ENCODE peak calls at places on chromosome 22, in four cellular contexts. E is ovary, P is HCT116, B is heart left ventricle. W is an unnamed sample.

GRCh38 chr22:20963201-20964052 is 3.6 kb upstream of the AIFM3 start:
- DNase-seq in B (no peak), P (no peak), E (no peak), W (no peak)

GRCh38 chr22:49349181-49349835 is 478.4 kb downstream of the BRD1 start:
- DNase-seq in E (no peak), B (no peak), P (no peak), W (no peak)

GRCh38 chr22:31272522-31273446 is 19.5 kb downstream of the PIK3IP1 start:
- DNase-seq in P (peak; percentile 32), E (peak; percentile 56), B (peak; percentile 44), W (no peak)

GRCh38 chr22:41286639-41287091 is 678 bp upstream of the RANGAP1 start:
- DNase-seq in B (no peak), E (no peak), P (no peak), W (peak; percentile 16)

GRCh38 chr22:28942801-28943500 is 59.6 kb downstream of the ZNRF3 start:
- DNase-seq in P (no peak), E (no peak), B (no peak), W (no peak)

GRCh38 chr22:49368976-49369725 is 458.5 kb downstream of the BRD1 start:
- DNase-seq in E (no peak), P (no peak), B (no peak), W (no peak)

GRCh38 chr22:31055322-31056159 is 25.6 kb upstream of the SMTN start:
- DNase-seq in B (peak; percentile 76), E (peak; percentile 90), P (no peak), W (peak; percentile 76)

GRCh38 chr22:25919452-25919851 is 177.5 kb downstream of the MYO18B start:
- DNase-seq in B (no peak), E (no peak), P (no peak), W (no peak)

GRCh38 chr22:41596776-41597634 is 7.4 kb upstream of the PMM1 start:
- DNase-seq in P (no peak), E (peak; percentile 74), B (peak; percentile 51), W (peak; percentile 40)

GRCh38 chr22:45262195-45262930 is 21.7 kb upstream of the KIAA0930 start:
- DNase-seq in E (no peak), P (no peak), B (no peak), W (no peak)

GRCh38 chr22:50274311-50274710 is 4.1 kb upstream of the MAPK11 start:
- DNase-seq in B (peak; percentile 54), P (no peak), E (no peak), W (peak; percentile 44)

GRCh38 chr22:41833369-41834004 is 582 bp downstream of the SREBF2 start:
- DNase-seq in E (peak; percentile 55), P (no peak), B (peak; percentile 45), W (peak; percentile 44)

GRCh38 chr22:29744902-29745301 is 21.9 kb downstream of the ZMAT5 start:
- DNase-seq in E (no peak), P (no peak), B (no peak), W (no peak)

GRCh38 chr22:41831383-41831782 is 1.5 kb upstream of the SREBF2 start:
- DNase-seq in B (no peak), E (no peak), P (no peak), W (no peak)

GRCh38 chr22:39240841-39241631 is 3.7 kb downstream of the PDGFB start:
- DNase-seq in P (peak; percentile 64), E (no peak), B (peak; percentile 60), W (peak; percentile 36)

GRCh38 chr22:29309332-29310064 is 3.0 kb downstream of the GAS2L1 start:
- DNase-seq in P (no peak), B (peak; percentile 75), E (peak; percentile 41), W (no peak)

GRCh38 chr22:19358195-19358594 is 66.7 kb upstream of the CLTCL1 start:
- DNase-seq in B (no peak), E (no peak), P (no peak), W (no peak)

GRCh38 chr22:27800250-27801131 is 1.1 kb downstream of the MN1 start:
- DNase-seq in P (no peak), E (peak; percentile 59), B (no peak), W (no peak)

DNA sequence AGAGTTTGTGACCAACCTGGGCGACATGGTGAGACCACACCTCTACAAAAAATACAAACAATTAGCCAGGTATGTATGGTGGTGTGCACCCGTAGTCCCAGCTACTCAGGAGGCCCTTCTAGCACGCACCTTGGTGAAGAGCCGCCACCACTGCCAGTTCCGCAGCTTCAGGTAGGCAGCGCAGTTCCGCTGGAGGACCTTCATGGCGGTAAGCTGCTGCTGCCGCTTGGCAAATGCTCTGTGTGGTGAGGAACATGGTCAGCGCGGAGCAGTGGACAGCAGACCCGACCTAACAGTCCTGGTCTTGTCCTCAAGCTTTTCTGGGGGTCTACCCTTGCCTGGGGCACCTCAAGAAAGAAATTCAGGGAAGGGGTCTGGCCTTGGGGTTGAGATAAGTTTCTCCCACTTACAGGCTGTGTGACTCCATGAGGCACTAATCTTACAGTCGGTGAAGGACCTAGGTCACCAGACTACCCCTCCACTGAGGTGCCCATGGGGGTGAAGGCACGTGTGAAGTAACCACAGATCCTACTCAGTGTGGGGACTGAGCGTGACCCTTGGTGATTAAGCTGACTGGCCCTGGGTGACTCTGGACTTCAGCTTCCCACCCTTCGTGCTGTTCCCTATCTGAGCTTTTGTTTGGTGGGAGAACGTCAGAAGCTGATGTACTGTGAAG is 49.6 kb downstream of the APOL1 start:
- DNase-seq in P (no peak), B (no peak), E (no peak), W (no peak)
- TF ChIP-seq POLR2A in P (no peak), B (no peak), E (no peak), W (no peak)

GRCh38 chr22:23008887-23009286 is 61.4 kb upstream of the GNAZ start:
- DNase-seq in E (no peak), P (no peak), B (no peak), W (no peak)

GRCh38 chr22:23010430-23010829 is 59.9 kb upstream of the GNAZ start:
- DNase-seq in P (no peak), E (no peak), B (no peak), W (no peak)

GRCh38 chr22:23011105-23011674 is 59.1 kb upstream of the GNAZ start:
- DNase-seq in B (no peak), P (no peak), E (no peak), W (no peak)

GRCh38 chr22:23012081-23012622 is 58.2 kb upstream of the GNAZ start:
- DNase-seq in P (no peak), E (no peak), B (no peak), W (no peak)

GRCh38 chr22:23007823-23008222 is 62.5 kb upstream of the GNAZ start:
- DNase-seq in B (no peak), E (no peak), P (no peak), W (peak; percentile 18)
- TF ChIP-seq POLR2A in B (no peak), E (no peak), P (no peak), W (no peak)

DNA sequence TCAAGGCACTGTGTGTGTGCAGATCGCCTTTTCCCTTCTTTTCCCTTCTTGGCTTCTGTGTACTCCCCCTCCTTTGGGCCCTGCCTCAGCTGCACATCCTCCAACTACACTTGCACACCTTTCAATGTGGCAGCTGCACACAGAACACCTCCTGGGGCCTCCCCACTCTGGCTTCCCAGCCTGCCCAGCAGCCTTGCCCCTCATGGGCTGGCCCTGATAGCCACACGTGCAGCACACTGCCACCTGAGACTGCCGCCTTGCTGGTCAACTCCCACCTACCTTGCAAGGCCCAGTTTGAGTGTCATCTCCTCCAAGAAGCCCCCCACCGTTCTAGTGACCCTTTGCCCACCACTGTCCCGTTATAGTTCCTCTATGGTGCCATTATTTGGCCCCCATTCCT is 77.3 kb upstream of the ARFGAP3 start:
- DNase-seq in B (no peak), E (no peak), P (no peak), W (no peak)
- TF ChIP-seq POLR2A in B (no peak), E (no peak), P (no peak), W (no peak)

DNA sequence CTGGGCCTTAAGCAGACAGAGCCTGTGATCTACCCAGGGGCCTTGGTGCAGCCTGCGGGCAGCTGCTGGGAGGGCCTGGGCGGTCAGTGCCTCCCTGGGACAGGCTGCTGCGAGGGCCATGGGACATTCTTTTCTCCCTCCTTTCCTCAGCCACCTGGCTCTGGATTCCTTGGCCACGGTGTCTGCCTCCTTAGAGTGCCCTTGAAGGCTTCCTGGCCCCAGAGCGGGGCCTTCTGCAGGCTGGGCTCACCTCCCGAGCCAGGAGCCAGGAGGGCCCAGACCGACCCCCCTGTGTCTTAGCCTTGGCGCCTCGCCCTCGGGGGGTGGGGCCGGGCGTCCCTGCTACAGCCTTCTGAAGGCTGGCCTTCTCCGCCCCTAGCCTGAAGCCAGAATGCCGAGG is 231.2 kb downstream of the TBC1D22A start:
- DNase-seq in P (no peak), E (peak; percentile 70), B (no peak), W (no peak)
- TF ChIP-seq POLR2A in P (no peak), E (no peak), B (no peak), W (no peak)

GRCh38 chr22:18100781-18101180 is 9.8 kb upstream of the TUBA8 start:
- DNase-seq in P (no peak), E (no peak), B (no peak), W (no peak)

GRCh38 chr22:18108187-18108586 is 2.4 kb upstream of the TUBA8 start:
- DNase-seq in E (no peak), B (no peak), P (no peak), W (no peak)

GRCh38 chr22:18101536-18101935 is 9.1 kb upstream of the TUBA8 start:
- DNase-seq in P (no peak), B (no peak), E (no peak), W (no peak)

GRCh38 chr22:18103527-18104269 is 6.9 kb upstream of the TUBA8 start:
- DNase-seq in B (no peak), E (no peak), P (no peak), W (no peak)

GRCh38 chr22:18104566-18104965 is 6.0 kb upstream of the TUBA8 start:
- DNase-seq in B (no peak), E (no peak), P (no peak), W (no peak)
- TF ChIP-seq POLR2A in B (no peak), E (no peak), P (no peak), W (no peak)

GRCh38 chr22:43955040-43955882 is at the start of gene SAMM50:
- DNase-seq in B (peak; percentile 94), P (peak; percentile 81), E (peak; percentile 90), W (peak; percentile 86)
- TF ChIP-seq POLR2A in B (no peak), P (peak; percentile 90), E (peak; percentile 76), W (peak; percentile 15)